ENCODE peak calls at places on chromosomes 1 and 21, in four cellular contexts. I, F, R and U are unnamed samples. For H3K36me3 and H3K27me3, the result is how much of the 10 kb centered on the place peaks cover.

GRCh38 chr1:20578062-20578461 is 10.8 kb upstream of the CDA start:
- DNase-seq in I (no peak), F (no peak), R (no peak), U (no peak)

GRCh38 chr1:8813991-8814390 is 3.4 kb downstream of the RERE start:
- DNase-seq in I (no peak), F (no peak), R (no peak), U (no peak)

GRCh38 chr1:1245178-1245839 is 1.2 kb downstream of the C1QTNF12 start:
- DNase-seq in I (no peak), F (no peak), R (no peak), U (no peak)

GRCh38 chr1:104467590-104467989 is 717.9 kb downstream of the AMY1C start:
- DNase-seq in I (no peak), F (no peak), R (no peak), U (no peak)

GRCh38 chr1:9628541-9629444 is 22.7 kb upstream of the PIK3CD start:
- DNase-seq in I (no peak), F (no peak), R (no peak), U (no peak)

GRCh38 chr21:44872568-44873355 is 728 bp downstream of the PTTG1IP start:
- DNase-seq in I (peak), F (no peak), R (peak), U (peak)

GRCh38 chr1:77039739-77040138 is 172.5 kb downstream of the ST6GALNAC5 start:
- DNase-seq in I (peak), F (no peak), R (peak), U (peak)

GRCh38 chr1:246338546-246338945 is 168.5 kb downstream of the SMYD3 start:
- DNase-seq in I (no peak), F (no peak), R (no peak), U (no peak)

GRCh38 chr1:246210751-246211150 is 296.3 kb downstream of the SMYD3 start:
- DNase-seq in I (no peak), F (no peak), R (no peak), U (no peak)

GRCh38 chr1:167592475-167592874 is 37.6 kb upstream of the RCSD1 start:
- DNase-seq in I (no peak), F (no peak), R (no peak), U (no peak)

GRCh38 chr1:167594827-167595226 is 35.2 kb upstream of the RCSD1 start:
- DNase-seq in I (no peak), F (no peak), R (no peak), U (no peak)

GRCh38 chr1:167593860-167594259 is 36.2 kb upstream of the RCSD1 start:
- DNase-seq in I (no peak), F (no peak), R (no peak), U (no peak)
- H3K36me3 ChIP-seq in I (under half), F (under half), R (under half), U (under half)

GRCh38 chr1:94070746-94071318 is 50.1 kb downstream of the ABCA4 start:
- DNase-seq in I (no peak), F (no peak), R (no peak), U (no peak)
- H3K4me3 ChIP-seq in I (no peak), F (no peak), R (no peak), U (no peak)

DNA sequence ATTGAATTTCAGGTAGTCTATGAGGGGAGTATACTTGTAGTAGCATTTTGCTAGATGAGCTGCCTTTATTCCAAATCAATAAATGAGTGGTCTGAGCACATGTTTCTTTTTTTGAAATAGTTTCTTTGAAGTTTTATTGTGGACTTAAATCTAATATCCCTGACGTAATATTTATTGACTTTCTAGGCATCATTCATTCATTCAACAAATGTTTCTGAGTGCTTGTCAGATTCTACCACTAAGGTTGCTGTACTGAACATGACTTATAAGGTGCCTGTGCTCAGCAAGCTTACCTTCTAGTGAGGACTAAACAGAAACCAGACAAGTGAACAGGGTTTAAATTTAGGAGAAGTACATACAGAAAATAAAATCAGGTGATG is 68.4 kb downstream of the POU2F1 start:
- DNase-seq in I (no peak), F (no peak), R (no peak), U (no peak)
- H3K27me3 ChIP-seq in I (under half), F (under half), R (under half), U (under half)

GRCh38 chr1:3790501-3790923 is 5.8 kb downstream of the LRRC47 start:
- DNase-seq in I (no peak), F (no peak), R (no peak), U (no peak)
- H3K36me3 ChIP-seq in I (under half), F (under half), R (under half), U (under half)

DNA sequence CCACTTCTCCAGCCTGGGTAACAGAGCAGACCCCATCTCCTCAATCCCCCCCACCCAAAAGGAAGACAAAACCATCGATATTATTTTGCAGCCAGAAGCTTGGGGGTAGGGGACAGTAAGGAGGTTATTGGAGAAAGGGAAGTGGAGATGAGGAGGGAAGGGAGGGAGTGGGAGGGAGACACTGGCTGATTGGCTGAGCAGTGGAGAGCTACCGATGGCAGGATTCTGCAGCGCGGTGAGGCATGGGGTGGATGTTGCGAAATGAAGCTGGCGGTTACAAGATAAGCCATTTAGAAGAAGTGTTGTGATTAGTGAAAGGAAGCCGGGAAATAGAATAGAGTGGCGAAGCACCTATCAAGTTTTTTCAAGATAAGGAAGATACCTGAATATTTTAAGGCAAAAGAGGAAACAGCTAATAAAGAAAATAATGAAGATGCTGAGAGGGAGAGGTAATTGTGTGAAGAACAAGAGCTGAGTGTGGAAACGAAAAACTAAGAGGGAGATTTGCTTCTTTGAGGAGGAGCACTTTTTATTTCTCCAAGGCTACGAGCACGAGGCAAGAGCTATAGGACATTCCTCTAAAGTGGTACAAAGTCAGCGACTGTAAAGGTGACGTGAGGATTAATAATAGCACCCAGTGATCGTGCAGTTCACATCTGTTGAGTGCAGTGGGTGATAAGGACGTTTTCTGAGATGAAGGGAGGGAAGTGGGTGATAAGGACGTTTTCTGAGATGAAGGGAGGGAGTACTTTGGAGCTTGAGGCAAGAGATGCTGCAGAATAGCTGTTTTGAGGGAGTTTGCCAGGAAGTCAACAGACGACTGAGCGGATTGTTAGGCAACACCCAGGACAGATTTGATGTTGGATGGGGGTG is 103.2 kb upstream of the KIF26B start:
- DNase-seq in I (peak), F (no peak), R (peak), U (no peak)
- H3K4me3 ChIP-seq in I (no peak), F (no peak), R (peak), U (no peak)

DNA sequence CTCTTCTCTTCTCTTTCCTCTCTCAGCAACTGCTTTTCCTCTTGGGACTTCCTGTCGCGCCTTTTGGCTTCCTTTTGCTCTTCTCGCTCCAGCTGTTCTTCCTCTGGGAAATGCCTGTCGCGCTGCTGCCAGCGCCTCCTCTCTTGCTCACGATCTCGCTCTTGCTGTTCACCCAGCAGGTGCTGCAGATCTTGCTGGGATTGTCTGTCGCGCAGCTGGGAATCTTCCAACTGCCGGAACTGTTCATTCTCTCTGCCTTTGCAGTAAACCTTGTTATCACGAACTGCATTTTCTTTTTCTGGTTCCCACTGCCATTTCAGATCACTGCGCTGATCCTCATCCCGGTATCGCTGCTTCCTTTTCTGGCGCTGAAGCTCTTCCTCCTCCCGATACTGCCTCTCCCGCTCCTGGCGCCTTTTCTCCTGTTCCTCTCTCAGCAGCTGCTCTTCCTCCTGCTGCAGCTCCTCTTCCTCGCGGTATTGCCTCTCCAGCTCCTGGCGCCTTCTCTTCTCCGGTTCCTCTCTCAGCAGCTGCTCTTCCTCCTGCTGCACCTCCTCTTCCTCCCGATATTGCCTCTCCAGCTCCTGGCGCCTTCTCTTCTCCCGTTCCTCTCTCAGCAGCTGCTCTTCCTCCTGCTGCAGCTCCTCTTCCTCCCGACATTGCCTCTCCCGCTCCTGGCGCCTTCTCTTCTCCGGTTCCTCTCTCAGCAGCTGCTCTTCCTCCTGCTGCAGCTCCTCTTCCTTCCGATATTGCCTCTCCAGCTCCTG is 5.8 kb downstream of the TCHH start:
- DNase-seq in I (no peak), F (no peak), R (no peak), U (no peak)
- H3K27me3 ChIP-seq in I (under half), F (under half), R (half or more), U (under half)

DNA sequence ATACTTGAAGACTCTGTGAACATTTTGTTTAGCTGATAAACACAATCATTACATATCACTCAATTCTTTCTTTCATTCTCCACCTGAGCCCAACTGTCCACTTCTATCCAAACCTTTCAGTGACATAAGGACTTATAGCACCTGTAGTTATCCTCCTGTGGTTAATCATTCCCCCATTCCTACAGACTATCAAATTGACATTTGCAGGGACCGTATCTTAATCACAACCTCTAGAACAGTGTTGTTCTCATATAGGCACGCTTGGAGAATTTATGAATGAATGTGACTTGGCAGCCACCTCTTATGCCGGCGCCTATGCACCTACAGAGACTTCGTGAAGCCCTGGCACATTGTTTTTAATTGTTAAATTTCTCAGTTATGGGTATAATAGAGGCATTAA is 83.9 kb upstream of the CXADR start:
- DNase-seq in I (no peak), F (no peak), R (no peak), U (no peak)
- H3K36me3 ChIP-seq in I (under half), F (under half), R (under half), U (under half)

DNA sequence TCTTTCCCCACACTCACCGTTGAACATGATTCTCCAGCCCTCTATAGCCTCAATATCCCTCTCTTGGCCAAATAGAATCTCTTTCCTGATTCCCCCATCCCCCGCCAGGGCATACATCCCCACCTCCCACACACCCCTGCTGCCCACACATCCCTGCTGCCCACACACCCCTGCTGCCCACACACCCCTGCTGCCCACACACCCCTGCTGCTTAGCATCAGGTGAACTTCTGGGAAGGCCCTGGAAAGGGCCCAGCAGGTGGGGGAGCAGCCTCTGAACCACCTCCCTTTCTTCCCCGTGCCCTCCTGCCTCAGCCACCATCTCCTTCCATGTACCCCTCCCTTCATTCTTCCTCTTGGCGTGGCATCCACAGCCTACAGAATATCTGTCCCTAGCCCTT is 15.9 kb upstream of the IFNLR1 start:
- DNase-seq in I (no peak), F (no peak), R (no peak), U (no peak)
- H3K4me3 ChIP-seq in I (no peak), F (no peak), R (no peak), U (no peak)